ENCODE peak calls at places on chromosomes 7 and 10, in five cellular contexts. G, N, J, D and B are unnamed samples.

GRCh38 chr10:105585215-105585614 is 944.1 kb downstream of the SORCS3 start:
- DNase-seq in G (no peak), N (no peak), J (no peak), D (no peak), B (no peak)

GRCh38 chr10:59970396-59971368 is 64.3 kb upstream of the CCDC6 start:
- DNase-seq in G (no peak), N (no peak), J (no peak), D (no peak), B (no peak)

GRCh38 chr10:24900888-24901685 is 51.3 kb downstream of the PRTFDC1 start:
- DNase-seq in G (no peak), N (no peak), J (no peak), D (no peak), B (no peak)

GRCh38 chr7:63900394-63901203 is 98.0 kb upstream of the ZNF722 start:
- DNase-seq in G (peak), N (peak), J (peak), D (no peak), B (peak)

GRCh38 chr7:44057181-44057848 is 8.1 kb downstream of the PGAM2 start:
- DNase-seq in G (no peak), N (no peak), J (no peak), D (no peak), B (no peak)

GRCh38 chr10:28666751-28667467 is 10.4 kb upstream of the BAMBI start:
- DNase-seq in G (no peak), N (no peak), J (no peak), D (no peak), B (no peak)

GRCh38 chr7:27046854-27047549 is 48.8 kb downstream of the HOXA1 start:
- DNase-seq in G (no peak), N (no peak), J (no peak), D (no peak), B (no peak)

GRCh38 chr10:72315611-72316385 is 38.9 kb downstream of the DNAJB12 start:
- DNase-seq in G (no peak), N (no peak), J (peak), D (no peak), B (peak)

GRCh38 chr7:155511597-155511996 is 34.8 kb downstream of the CNPY1 start:
- DNase-seq in G (no peak), N (no peak), J (no peak), D (no peak), B (no peak)

GRCh38 chr10:14584643-14585042 is 190.1 kb downstream of the FAM107B start:
- DNase-seq in G (no peak), N (peak), J (no peak), D (no peak), B (no peak)

GRCh38 chr7:104980969-104981670 is 32.9 kb upstream of the KMT2E start:
- DNase-seq in G (no peak), N (no peak), J (no peak), D (no peak), B (peak)

GRCh38 chr7:569071-569855 is 49.6 kb upstream of the PDGFA start:
- DNase-seq in G (no peak), N (no peak), J (peak), D (no peak), B (no peak)